ENCODE peak calls at places on chromosome 22, in eight cellular contexts. D is NCI-H1092; K is Kasumi-1; S is KG1; O is HEK293T; T is NCI-H1694; M is activated T-cell treated with anti-CD3 and anti-CD28 coated beads, Interleukin-2, amount 50 U/mL, for 24 hours; N is heart left ventricle. B is an unnamed sample.

GRCh38 chr22:30947163-30947820 is 21.3 kb downstream of the MORC2 start:
- DNase-seq in D (peak; percentile 52), K (no peak), S (no peak), O (no peak), T (no peak), M (no peak), N (peak; percentile 32), B (no peak)

GRCh38 chr22:36763576-36763975 is 12.3 kb downstream of the IFT27 start:
- DNase-seq in D (no peak), K (no peak), S (no peak), O (no peak), T (no peak), M (no peak), N (no peak), B (no peak)

GRCh38 chr22:47153854-47154542 is 391.5 kb downstream of the TBC1D22A start:
- DNase-seq in D (no peak), K (peak; percentile 24), S (no peak), O (no peak), T (no peak), M (no peak), N (no peak), B (no peak)

GRCh38 chr22:44128961-44129613 is 51.6 kb upstream of the PARVG start:
- DNase-seq in D (no peak), K (no peak), S (no peak), O (no peak), T (no peak), M (no peak), N (no peak), B (no peak)

GRCh38 chr22:50628543-50629134 is 687 bp upstream of the ARSA start:
- DNase-seq in D (no peak), K (no peak), S (no peak), O (no peak), T (no peak), M (no peak), N (no peak), B (no peak)

GRCh38 chr22:37815593-37815992 is 7.6 kb upstream of the GALR3 start:
- DNase-seq in D (no peak), K (no peak), S (no peak), O (no peak), T (no peak), M (no peak), N (no peak), B (no peak)

GRCh38 chr22:50286275-50286674 is 16.1 kb upstream of the MAPK11 start:
- DNase-seq in D (no peak), K (no peak), S (no peak), O (no peak), T (no peak), M (no peak), N (no peak), B (no peak)

GRCh38 chr22:38754247-38755154 is 1.3 kb downstream of the SUN2 start:
- DNase-seq in D (peak; percentile 18), K (peak; percentile 60), S (no peak), O (no peak), T (peak; percentile 42), M (peak; percentile 50), N (peak; percentile 50), B (peak; percentile 67)

GRCh38 chr22:17106785-17107546 is 14.2 kb downstream of the TMEM121B start:
- DNase-seq in D (no peak), K (peak; percentile 91), S (peak; percentile 30), O (no peak), T (no peak), M (peak; percentile 60), N (no peak), B (peak; percentile 98)

GRCh38 chr22:48746789-48747425 is 1080.8 kb downstream of the BRD1 start:
- DNase-seq in D (no peak), K (no peak), S (no peak), O (no peak), T (no peak), M (peak; percentile 9), N (no peak), B (no peak)

GRCh38 chr22:50696799-50697561 is 24.4 kb downstream of the SHANK3 start:
- DNase-seq in D (no peak), K (no peak), S (no peak), O (peak; percentile 74), T (no peak), M (no peak), N (no peak), B (no peak)

GRCh38 chr22:29337631-29338284 is 22.3 kb upstream of the RASL10A start:
- DNase-seq in D (no peak), K (no peak), S (no peak), O (no peak), T (no peak), M (no peak), N (no peak), B (no peak)

GRCh38 chr22:46508391-46508999 is 28.9 kb downstream of the CELSR1 start:
- DNase-seq in D (no peak), K (no peak), S (no peak), O (no peak), T (no peak), M (no peak), N (no peak), B (no peak)